ENCODE peak calls at places on chromosome 5, in ten cellular contexts. O is non-pigmented ciliary epithelial cell; W is BE2C; M is activated T-cell treated with anti-CD3 and anti-CD28 coated beads for 4 hours; U is Calu3; D is NCI-H345; S is NCI-H2171; Q is T1000; E is Jurkat, Clone E6-1; G is left colon. K is an unnamed sample.

GRCh38 chr5:60510663-60511062 is 189.3 kb downstream of the DEPDC1B start:
- DNase-seq in O (no peak), W (no peak), M (no peak), U (no peak), D (no peak), S (no peak), Q (no peak), E (no peak), G (no peak), K (no peak)

GRCh38 chr5:111743521-111743920 is 13.5 kb downstream of the NREP start:
- DNase-seq in O (no peak), W (no peak), M (no peak), U (no peak), D (no peak), S (no peak), Q (no peak), E (no peak), G (no peak), K (no peak)

GRCh38 chr5:138508958-138509357 is 34.1 kb downstream of the ETF1 start:
- DNase-seq in O (no peak), W (no peak), M (no peak), U (no peak), D (no peak), S (no peak), Q (no peak), E (no peak), G (no peak), K (no peak)

GRCh38 chr5:32450952-32451351 is 6.4 kb upstream of the ZFR start:
- DNase-seq in O (no peak), W (no peak), M (no peak), U (no peak), D (no peak), S (no peak), Q (no peak), E (no peak), G (no peak), K (no peak)

GRCh38 chr5:147751-148150 is 43.5 kb upstream of the LRRC14B start:
- DNase-seq in O (no peak), W (no peak), M (no peak), U (no peak), D (no peak), S (no peak), Q (no peak), E (no peak), G (no peak), K (no peak)

GRCh38 chr5:151158287-151158661 is 695 bp upstream of the ANXA6 start:
- DNase-seq in O (no peak), W (no peak), M (no peak), U (no peak), D (no peak), S (no peak), Q (no peak), E (no peak), G (no peak), K (no peak)

GRCh38 chr5:176427971-176428370 is 11.6 kb upstream of the CLTB start:
- DNase-seq in O (no peak), W (no peak), M (no peak), U (no peak), D (no peak), S (no peak), Q (no peak), E (no peak), G (no peak), K (no peak)

GRCh38 chr5:1536298-1537165 is 12.8 kb upstream of the LPCAT1 start:
- DNase-seq in O (no peak), W (no peak), M (peak), U (no peak), D (no peak), S (no peak), Q (no peak), E (peak), G (peak), K (peak)

GRCh38 chr5:2136728-2137333 is 254.1 kb upstream of the IRX4 start:
- DNase-seq in O (no peak), W (no peak), M (peak), U (no peak), D (no peak), S (no peak), Q (no peak), E (no peak), G (no peak), K (no peak)

GRCh38 chr5:10552183-10553143 is 11.4 kb upstream of the ANKRD33B start:
- DNase-seq in O (no peak), W (no peak), M (no peak), U (no peak), D (no peak), S (no peak), Q (no peak), E (no peak), G (no peak), K (no peak)

GRCh38 chr5:170151105-170151831 is 45.6 kb downstream of the FOXI1 start:
- DNase-seq in O (peak), W (no peak), M (no peak), U (peak), D (no peak), S (no peak), Q (peak), E (no peak), G (no peak), K (no peak)

GRCh38 chr5:41157272-41157671 is 56.1 kb downstream of the C6 start:
- DNase-seq in O (no peak), W (no peak), M (no peak), U (no peak), D (no peak), S (no peak), Q (no peak), E (no peak), G (no peak), K (no peak)

GRCh38 chr5:8057764-8058163 is 188.8 kb downstream of the MTRR start:
- DNase-seq in O (no peak), W (no peak), M (no peak), U (no peak), D (no peak), S (no peak), Q (no peak), E (no peak), G (no peak), K (no peak)

GRCh38 chr5:120465281-120465961 is 1.3 kb downstream of the PRR16 start:
- DNase-seq in O (no peak), W (peak), M (no peak), U (no peak), D (no peak), S (no peak), Q (peak), E (no peak), G (no peak), K (peak)

GRCh38 chr5:41071975-41072374 is 833 bp upstream of the MROH2B start:
- DNase-seq in O (no peak), W (no peak), M (no peak), U (no peak), D (no peak), S (no peak), Q (peak), E (no peak), G (no peak), K (no peak)

GRCh38 chr5:124193371-124193789 is 553.1 kb downstream of the ZNF608 start:
- DNase-seq in O (peak), W (peak), M (no peak), U (no peak), D (no peak), S (no peak), Q (no peak), E (no peak), G (no peak), K (no peak)

GRCh38 chr5:66247176-66247960 is 103.3 kb downstream of the SREK1 start:
- DNase-seq in O (peak), W (no peak), M (no peak), U (no peak), D (no peak), S (no peak), Q (peak), E (no peak), G (no peak), K (no peak)

GRCh38 chr5:125277494-125278154 is 531.2 kb upstream of the ZNF608 start:
- DNase-seq in O (peak), W (no peak), M (no peak), U (peak), D (no peak), S (no peak), Q (peak), E (no peak), G (no peak), K (no peak)

GRCh38 chr5:115894342-115894741 is 52.6 kb downstream of the AP3S1 start:
- DNase-seq in O (no peak), W (no peak), M (no peak), U (no peak), D (no peak), S (no peak), Q (no peak), E (no peak), G (no peak), K (no peak)

GRCh38 chr5:65320250-65320649 is 161.5 kb downstream of the ADAMTS6 start:
- DNase-seq in O (no peak), W (no peak), M (no peak), U (no peak), D (no peak), S (no peak), Q (no peak), E (no peak), G (no peak), K (no peak)

GRCh38 chr5:98794414-98795080 is 21.1 kb downstream of the RGMB start:
- DNase-seq in O (no peak), W (no peak), M (no peak), U (no peak), D (no peak), S (no peak), Q (no peak), E (no peak), G (no peak), K (no peak)

GRCh38 chr5:112787261-112787660 is 49.6 kb downstream of the APC start:
- DNase-seq in O (no peak), W (no peak), M (no peak), U (no peak), D (no peak), S (no peak), Q (no peak), E (no peak), G (no peak), K (no peak)

GRCh38 chr5:55509768-55510522 is 24.8 kb downstream of the PLPP1 start:
- DNase-seq in O (no peak), W (no peak), M (no peak), U (no peak), D (no peak), S (no peak), Q (no peak), E (no peak), G (no peak), K (no peak)

GRCh38 chr5:178428341-178429155 is 161.6 kb downstream of the COL23A1 start:
- DNase-seq in O (no peak), W (no peak), M (no peak), U (no peak), D (no peak), S (no peak), Q (no peak), E (no peak), G (no peak), K (no peak)

K was measured in memory B cell.